ENCODE peak calls at places on chromosomes 4 and X, in nine cellular contexts. One of them, this sample, is unnamed.

GRCh38 chrX:129823115-129823514 is 20.6 kb downstream of the ZDHHC9 start:
- DNase-seq in hepatocyte: peak; percentile 56
- DNase-seq in CD4-positive, alpha-beta T cell: peak; percentile 41
- DNase-seq in amniotic epithelial cell: peak; percentile 38
- DNase-seq in pons: no peak
- DNase-seq in ascending aorta: no peak
- DNase-seq in activated naive CD4-positive, alpha-beta T cell: no peak
- DNase-seq in stimulated activated CD4-positive, alpha-beta T cell treated with anti-CD3 and anti-CD28 coated beads, TNF-alpha, amount 100 ng/mL, for 24 hours: peak; percentile 30
- DNase-seq in C1 segment of cervical spinal cord: no peak
- DNase-seq in this sample: peak; percentile 63

GRCh38 chr4:161002386-161002785 is 1161.4 kb downstream of the FSTL5 start:
- DNase-seq in hepatocyte: no peak
- DNase-seq in CD4-positive, alpha-beta T cell: no peak
- DNase-seq in amniotic epithelial cell: no peak
- DNase-seq in pons: no peak
- DNase-seq in ascending aorta: no peak
- DNase-seq in activated naive CD4-positive, alpha-beta T cell: no peak
- DNase-seq in stimulated activated CD4-positive, alpha-beta T cell treated with anti-CD3 and anti-CD28 coated beads, TNF-alpha, amount 100 ng/mL, for 24 hours: no peak
- DNase-seq in C1 segment of cervical spinal cord: no peak
- DNase-seq in this sample: no peak

GRCh38 chr4:114161809-114162208 is 182.4 kb upstream of the ARSJ start:
- DNase-seq in hepatocyte: no peak
- DNase-seq in CD4-positive, alpha-beta T cell: no peak
- DNase-seq in amniotic epithelial cell: no peak
- DNase-seq in pons: no peak
- DNase-seq in ascending aorta: no peak
- DNase-seq in activated naive CD4-positive, alpha-beta T cell: no peak
- DNase-seq in stimulated activated CD4-positive, alpha-beta T cell treated with anti-CD3 and anti-CD28 coated beads, TNF-alpha, amount 100 ng/mL, for 24 hours: no peak
- DNase-seq in C1 segment of cervical spinal cord: no peak
- DNase-seq in this sample: no peak

GRCh38 chr4:18401435-18401834 is 379.9 kb upstream of the LCORL start:
- DNase-seq in hepatocyte: peak; percentile 16
- DNase-seq in CD4-positive, alpha-beta T cell: no peak
- DNase-seq in amniotic epithelial cell: no peak
- DNase-seq in pons: no peak
- DNase-seq in ascending aorta: no peak
- DNase-seq in activated naive CD4-positive, alpha-beta T cell: no peak
- DNase-seq in stimulated activated CD4-positive, alpha-beta T cell treated with anti-CD3 and anti-CD28 coated beads, TNF-alpha, amount 100 ng/mL, for 24 hours: no peak
- DNase-seq in C1 segment of cervical spinal cord: no peak
- DNase-seq in this sample: no peak

GRCh38 chr4:145938618-145939177 is at the start of gene ZNF827:
- DNase-seq in hepatocyte: peak; percentile 87
- DNase-seq in CD4-positive, alpha-beta T cell: peak; percentile 47
- DNase-seq in amniotic epithelial cell: peak; percentile 84
- DNase-seq in pons: peak; percentile 75
- DNase-seq in ascending aorta: peak; percentile 75
- DNase-seq in activated naive CD4-positive, alpha-beta T cell: peak; percentile 15
- DNase-seq in stimulated activated CD4-positive, alpha-beta T cell treated with anti-CD3 and anti-CD28 coated beads, TNF-alpha, amount 100 ng/mL, for 24 hours: peak; percentile 21
- DNase-seq in C1 segment of cervical spinal cord: peak; percentile 66
- DNase-seq in this sample: peak; percentile 46

GRCh38 chrX:34770511-34770910 is 113.4 kb upstream of the TMEM47 start:
- DNase-seq in hepatocyte: no peak
- DNase-seq in CD4-positive, alpha-beta T cell: no peak
- DNase-seq in amniotic epithelial cell: peak; percentile 58
- DNase-seq in pons: no peak
- DNase-seq in ascending aorta: no peak
- DNase-seq in activated naive CD4-positive, alpha-beta T cell: no peak
- DNase-seq in stimulated activated CD4-positive, alpha-beta T cell treated with anti-CD3 and anti-CD28 coated beads, TNF-alpha, amount 100 ng/mL, for 24 hours: no peak
- DNase-seq in C1 segment of cervical spinal cord: no peak
- DNase-seq in this sample: no peak

GRCh38 chrX:2592279-2592678 is 91.5 kb upstream of the DHRSX start:
- DNase-seq in hepatocyte: no peak
- DNase-seq in CD4-positive, alpha-beta T cell: no peak
- DNase-seq in amniotic epithelial cell: no peak
- DNase-seq in pons: no peak
- DNase-seq in ascending aorta: no peak
- DNase-seq in activated naive CD4-positive, alpha-beta T cell: no peak
- DNase-seq in stimulated activated CD4-positive, alpha-beta T cell treated with anti-CD3 and anti-CD28 coated beads, TNF-alpha, amount 100 ng/mL, for 24 hours: no peak
- DNase-seq in C1 segment of cervical spinal cord: no peak
- DNase-seq in this sample: no peak

GRCh38 chr4:2341911-2342652 is 76.4 kb downstream of the ZFYVE28 start:
- DNase-seq in hepatocyte: peak; percentile 3
- DNase-seq in CD4-positive, alpha-beta T cell: no peak
- DNase-seq in amniotic epithelial cell: no peak
- DNase-seq in pons: no peak
- DNase-seq in ascending aorta: peak; percentile 55
- DNase-seq in activated naive CD4-positive, alpha-beta T cell: no peak
- DNase-seq in stimulated activated CD4-positive, alpha-beta T cell treated with anti-CD3 and anti-CD28 coated beads, TNF-alpha, amount 100 ng/mL, for 24 hours: no peak
- DNase-seq in C1 segment of cervical spinal cord: no peak
- DNase-seq in this sample: no peak

GRCh38 chr4:55249476-55249875 is 96.6 kb upstream of the SRD5A3 start:
- DNase-seq in hepatocyte: no peak
- DNase-seq in CD4-positive, alpha-beta T cell: no peak
- DNase-seq in amniotic epithelial cell: peak; percentile 15
- DNase-seq in pons: no peak
- DNase-seq in ascending aorta: no peak
- DNase-seq in activated naive CD4-positive, alpha-beta T cell: no peak
- DNase-seq in stimulated activated CD4-positive, alpha-beta T cell treated with anti-CD3 and anti-CD28 coated beads, TNF-alpha, amount 100 ng/mL, for 24 hours: no peak
- DNase-seq in C1 segment of cervical spinal cord: no peak
- DNase-seq in this sample: no peak

GRCh38 chrX:112056886-112057285 is 25.7 kb downstream of the TRPC5 start:
- DNase-seq in hepatocyte: no peak
- DNase-seq in CD4-positive, alpha-beta T cell: no peak
- DNase-seq in amniotic epithelial cell: no peak
- DNase-seq in pons: no peak
- DNase-seq in ascending aorta: no peak
- DNase-seq in activated naive CD4-positive, alpha-beta T cell: no peak
- DNase-seq in stimulated activated CD4-positive, alpha-beta T cell treated with anti-CD3 and anti-CD28 coated beads, TNF-alpha, amount 100 ng/mL, for 24 hours: no peak
- DNase-seq in C1 segment of cervical spinal cord: no peak
- DNase-seq in this sample: no peak

GRCh38 chr4:185256444-185256843 is 47.0 kb downstream of the SNX25 start:
- DNase-seq in hepatocyte: no peak
- DNase-seq in CD4-positive, alpha-beta T cell: no peak
- DNase-seq in amniotic epithelial cell: peak; percentile 80
- DNase-seq in pons: no peak
- DNase-seq in ascending aorta: no peak
- DNase-seq in activated naive CD4-positive, alpha-beta T cell: no peak
- DNase-seq in stimulated activated CD4-positive, alpha-beta T cell treated with anti-CD3 and anti-CD28 coated beads, TNF-alpha, amount 100 ng/mL, for 24 hours: no peak
- DNase-seq in C1 segment of cervical spinal cord: no peak
- DNase-seq in this sample: no peak

GRCh38 chr4:169254546-169254983 is 16.2 kb downstream of the SH3RF1 start:
- DNase-seq in hepatocyte: no peak
- DNase-seq in CD4-positive, alpha-beta T cell: no peak
- DNase-seq in amniotic epithelial cell: peak; percentile 79
- DNase-seq in pons: no peak
- DNase-seq in ascending aorta: peak; percentile 69
- DNase-seq in activated naive CD4-positive, alpha-beta T cell: no peak
- DNase-seq in stimulated activated CD4-positive, alpha-beta T cell treated with anti-CD3 and anti-CD28 coated beads, TNF-alpha, amount 100 ng/mL, for 24 hours: no peak
- DNase-seq in C1 segment of cervical spinal cord: no peak
- DNase-seq in this sample: no peak

GRCh38 chrX:41559662-41560061 is 112.5 kb downstream of the NYX start:
- DNase-seq in hepatocyte: peak; percentile 11
- DNase-seq in CD4-positive, alpha-beta T cell: no peak
- DNase-seq in amniotic epithelial cell: peak; percentile 92
- DNase-seq in pons: peak; percentile 4
- DNase-seq in ascending aorta: no peak
- DNase-seq in activated naive CD4-positive, alpha-beta T cell: no peak
- DNase-seq in stimulated activated CD4-positive, alpha-beta T cell treated with anti-CD3 and anti-CD28 coated beads, TNF-alpha, amount 100 ng/mL, for 24 hours: no peak
- DNase-seq in C1 segment of cervical spinal cord: no peak
- DNase-seq in this sample: no peak

GRCh38 chr4:151565583-151565982 is 156.6 kb downstream of the FHIP1A start:
- DNase-seq in hepatocyte: no peak
- DNase-seq in CD4-positive, alpha-beta T cell: no peak
- DNase-seq in amniotic epithelial cell: no peak
- DNase-seq in pons: no peak
- DNase-seq in ascending aorta: no peak
- DNase-seq in activated naive CD4-positive, alpha-beta T cell: no peak
- DNase-seq in stimulated activated CD4-positive, alpha-beta T cell treated with anti-CD3 and anti-CD28 coated beads, TNF-alpha, amount 100 ng/mL, for 24 hours: no peak
- DNase-seq in C1 segment of cervical spinal cord: no peak
- DNase-seq in this sample: no peak